ENCODE peak calls at places on chromosome 1, in five cellular contexts. Q, K, S, D and U are unnamed samples.
A peak's percentile ranks its signal among the peaks of the same experiment; 100 is the strongest.

GRCh38 chr1:99707535-99708142 is 58.8 kb downstream of the FRRS1 start:
- DNase-seq in S (no peak), K (peak; percentile 72), D (peak; percentile 51), Q (peak; percentile 65), U (peak; percentile 69)

GRCh38 chr1:41003640-41004220 is 17.8 kb downstream of the SLFNL1 start:
- DNase-seq in K (peak; percentile 98), S (peak; percentile 97), D (peak; percentile 36), Q (peak; percentile 97), U (peak; percentile 88)

GRCh38 chr1:28507247-28507645 is 1.4 kb downstream of the RCC1 start:
- DNase-seq in S (no peak), K (peak; percentile 42), D (no peak), Q (no peak), U (no peak)

GRCh38 chr1:8721681-8722324 is 95.6 kb downstream of the RERE start:
- DNase-seq in Q (no peak), D (no peak), K (no peak), S (no peak), U (no peak)

GRCh38 chr1:5970623-5971273 is 21.5 kb downstream of the NPHP4 start:
- DNase-seq in D (no peak), S (peak; percentile 1), K (no peak), Q (no peak), U (no peak)

GRCh38 chr1:54459714-54460113 is 53.5 kb upstream of the SSBP3 start:
- DNase-seq in S (peak; percentile 62), D (no peak), Q (no peak), K (no peak), U (peak; percentile 81)

GRCh38 chr1:53781654-53782053 is 42.7 kb upstream of the GLIS1 start:
- DNase-seq in D (no peak), K (no peak), Q (no peak), S (no peak), U (no peak)

GRCh38 chr1:240599299-240599698 is 12.7 kb downstream of the GREM2 start:
- DNase-seq in D (no peak), K (no peak), S (no peak), Q (no peak), U (no peak)

GRCh38 chr1:6743189-6744101 is 41.8 kb upstream of the CAMTA1 start:
- DNase-seq in K (peak; percentile 51), D (no peak), S (peak; percentile 78), Q (peak; percentile 94), U (no peak)

GRCh38 chr1:166875302-166875733 is 746 bp downstream of the TADA1 start:
- DNase-seq in Q (no peak), K (no peak), S (no peak), D (no peak), U (no peak)

GRCh38 chr1:49051647-49052046 is 275.0 kb upstream of the BEND5 start:
- DNase-seq in K (no peak), S (no peak), Q (no peak), D (no peak), U (no peak)

GRCh38 chr1:51714374-51715019 is 97.6 kb downstream of the OSBPL9 start:
- DNase-seq in K (no peak), S (no peak), D (no peak), Q (no peak), U (no peak)

GRCh38 chr1:241902376-241903067 is 54.5 kb downstream of the EXO1 start:
- DNase-seq in Q (no peak), D (no peak), K (no peak), S (no peak), U (no peak)

GRCh38 chr1:222250376-222250775 is 297.5 kb downstream of the HHIPL2 start:
- DNase-seq in S (no peak), D (no peak), Q (no peak), K (no peak), U (no peak)

GRCh38 chr1:239879321-239880170 is 212.1 kb upstream of the FMN2 start:
- DNase-seq in S (no peak), Q (no peak), D (no peak), K (no peak), U (peak; percentile 84)

GRCh38 chr1:201155354-201155753 is 1.1 kb upstream of the TMEM9 start:
- DNase-seq in Q (no peak), K (no peak), D (no peak), S (peak; percentile 16), U (no peak)

GRCh38 chr1:7550261-7550850 is 220.7 kb upstream of the VAMP3 start:
- DNase-seq in Q (no peak), D (no peak), S (peak; percentile 79), K (no peak), U (no peak)

GRCh38 chr1:181630398-181630797 is 147.1 kb downstream of the CACNA1E start:
- DNase-seq in D (no peak), Q (no peak), S (no peak), K (no peak), U (no peak)

GRCh38 chr1:111990878-111991760 is 1.7 kb upstream of the KCND3 start:
- DNase-seq in K (peak; percentile 72), S (peak; percentile 90), Q (peak; percentile 70), D (peak; percentile 55), U (peak; percentile 55)

GRCh38 chr1:42737986-42738677 is 1.9 kb downstream of the CLDN19 start:
- DNase-seq in K (no peak), S (peak; percentile 70), D (no peak), Q (no peak), U (no peak)

GRCh38 chr1:234969011-234969441 is 159.6 kb downstream of the TOMM20 start:
- DNase-seq in D (no peak), Q (no peak), S (no peak), K (no peak), U (no peak)
- H3K4me3 ChIP-seq in D (no peak overlapping the region), Q (no peak overlapping the region), S (no peak overlapping the region), K (no peak overlapping the region), U (no peak overlapping the region)

GRCh38 chr1:11960276-11960675 is 20.0 kb upstream of the MFN2 start:
- DNase-seq in D (no peak), S (no peak), Q (no peak), K (no peak), U (no peak)

GRCh38 chr1:11960710-11961109 is 19.5 kb upstream of the MFN2 start:
- DNase-seq in K (peak; percentile 18), Q (no peak), S (no peak), D (no peak), U (no peak)

GRCh38 chr1:11963622-11964021 is 16.6 kb upstream of the MFN2 start:
- DNase-seq in K (no peak), D (no peak), S (no peak), Q (no peak), U (no peak)

GRCh38 chr1:11957891-11958290 is 22.4 kb upstream of the MFN2 start:
- DNase-seq in Q (no peak), D (no peak), S (no peak), K (no peak), U (no peak)

GRCh38 chr1:11961230-11961629 is 19.0 kb upstream of the MFN2 start:
- DNase-seq in S (no peak), K (peak; percentile 63), Q (no peak), D (no peak), U (no peak)
- H3K36me3 ChIP-seq in S (peaks cover 25% of the 10 kb centered on the region), K (peaks cover 71% of the 10 kb centered on the region), Q (peaks cover 31% of the 10 kb centered on the region), D (no peaks in the 10 kb centered on the region), U (peaks cover 15% of the 10 kb centered on the region)

GRCh38 chr1:23979387-23980005 is 631 bp downstream of the SRSF10 start:
- DNase-seq in Q (no peak), S (no peak), K (no peak), D (no peak), U (no peak)

GRCh38 chr1:23980006-23980724 is at the start of gene SRSF10:
- DNase-seq in K (peak; percentile 99), Q (peak; percentile 95), D (peak; percentile 95), S (peak; percentile 100), U (peak; percentile 94)

GRCh38 chr1:23977187-23977853 is 2.8 kb downstream of the SRSF10 start:
- DNase-seq in D (no peak), S (no peak), Q (no peak), K (no peak), U (no peak)

GRCh38 chr1:23977854-23978191 is 2.3 kb downstream of the SRSF10 start:
- DNase-seq in D (no peak), Q (no peak), K (no peak), S (no peak), U (no peak)

DNA sequence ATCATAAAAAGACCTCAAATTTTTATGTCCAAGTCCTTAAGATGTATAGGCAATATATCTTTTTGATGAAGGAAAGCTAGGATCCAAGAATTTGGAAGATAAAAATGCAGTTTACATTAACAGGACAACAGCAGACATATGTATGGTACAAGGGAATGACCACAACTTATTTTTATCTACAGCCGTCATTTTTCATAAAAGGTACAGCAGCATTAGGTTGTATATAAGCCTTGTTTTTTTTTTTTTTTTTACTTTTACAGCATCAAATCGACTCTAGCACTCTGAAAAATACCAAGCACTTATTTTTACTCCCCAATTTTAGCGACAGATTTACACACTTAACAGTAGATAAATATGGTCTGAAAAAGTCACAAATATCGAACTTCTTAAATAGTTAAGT is 1.3 kb downstream of the SRSF10 start:
- DNase-seq in K (no peak), S (no peak), D (no peak), Q (no peak), U (no peak)
- H3K4me3 ChIP-seq in K (no peak overlapping the region), S (peak overlapping the region; percentile 88), D (peak overlapping the region; percentile 80), Q (peak overlapping the region; percentile 94), U (peak overlapping the region; percentile 84)

GRCh38 chr1:11256299-11256698 is 6.1 kb downstream of the MTOR start:
- DNase-seq in D (no peak), S (no peak), K (no peak), Q (no peak), U (no peak)
- H3K36me3 ChIP-seq in D (no peaks in the 10 kb centered on the region), S (peaks cover 62% of the 10 kb centered on the region), K (peaks cover 77% of the 10 kb centered on the region), Q (peaks cover 26% of the 10 kb centered on the region), U (peaks cover 24% of the 10 kb centered on the region)

GRCh38 chr1:31615414-31615813 is 2.1 kb upstream of the HCRTR1 start:
- DNase-seq in S (no peak), D (no peak), Q (no peak), K (no peak), U (no peak)
- H3K4me3 ChIP-seq in S (no peak overlapping the region), D (no peak overlapping the region), Q (no peak overlapping the region), K (no peak overlapping the region), U (no peak overlapping the region)

GRCh38 chr1:219153741-219154140 is 19.9 kb upstream of the LYPLAL1 start:
- DNase-seq in K (no peak), S (no peak), D (no peak), Q (no peak), U (no peak)

GRCh38 chr1:219152759-219153158 is 20.9 kb upstream of the LYPLAL1 start:
- DNase-seq in K (no peak), Q (no peak), D (no peak), S (no peak), U (no peak)

GRCh38 chr1:219149185-219149584 is 24.5 kb upstream of the LYPLAL1 start:
- DNase-seq in D (no peak), Q (no peak), K (no peak), S (no peak), U (no peak)

GRCh38 chr1:219150913-219151312 is 22.8 kb upstream of the LYPLAL1 start:
- DNase-seq in S (no peak), K (no peak), Q (no peak), D (no peak), U (no peak)

GRCh38 chr1:219151467-219151866 is 22.2 kb upstream of the LYPLAL1 start:
- DNase-seq in S (no peak), K (no peak), D (no peak), Q (no peak), U (no peak)
- H3K36me3 ChIP-seq in S (no peaks in the 10 kb centered on the region), K (no peaks in the 10 kb centered on the region), D (no peaks in the 10 kb centered on the region), Q (no peaks in the 10 kb centered on the region), U (no peaks in the 10 kb centered on the region)